ENCODE peak calls at places on chromosomes 3 and 15, in eight cellular contexts. T, J, F, K, S, U, N and W are unnamed samples. For H3K27me3 and H3K9me3, the result is how much of the 10 kb centered on the place peaks cover.

GRCh38 chr3:136919799-136920580 is 37.8 kb upstream of the IL20RB start:
- DNase-seq in T (peak), J (no peak), F (no peak), K (no peak), S (no peak), U (no peak), N (no peak), W (no peak)

GRCh38 chr3:66021731-66022131 is 17.0 kb downstream of the MAGI1 start:
- DNase-seq in T (no peak), J (no peak), F (no peak), K (no peak), S (no peak), U (no peak), N (no peak), W (peak)

GRCh38 chr3:64257096-64257755 is 32.0 kb upstream of the PRICKLE2 start:
- DNase-seq in T (no peak), J (no peak), F (no peak), K (no peak), S (no peak), U (no peak), N (no peak), W (no peak)

GRCh38 chr15:70362911-70363310 is 265.2 kb upstream of the TLE3 start:
- DNase-seq in T (peak), J (peak), F (peak), K (peak), S (no peak), U (no peak), N (peak), W (peak)

GRCh38 chr15:90654233-90655124 is 62.7 kb upstream of the BLM start:
- DNase-seq in T (peak), J (no peak), F (no peak), K (no peak), S (no peak), U (no peak), N (no peak), W (no peak)

GRCh38 chr3:37170097-37170496 is 4.3 kb downstream of the LRRFIP2 start:
- DNase-seq in T (no peak), J (peak), F (no peak), K (no peak), S (no peak), U (no peak), N (no peak), W (no peak)

GRCh38 chr15:72222433-72222832 is 8.6 kb downstream of the PKM start:
- DNase-seq in T (no peak), J (no peak), F (no peak), K (peak), S (no peak), U (peak), N (peak), W (no peak)

GRCh38 chr15:63046927-63047760 is 4.6 kb downstream of the TPM1 start:
- DNase-seq in T (no peak), J (no peak), F (no peak), K (no peak), S (no peak), U (no peak), N (no peak), W (no peak)

GRCh38 chr3:125186261-125186770 is 26.2 kb downstream of the SLC12A8 start:
- DNase-seq in T (peak), J (peak), F (no peak), K (peak), S (no peak), U (no peak), N (no peak), W (no peak)

GRCh38 chr3:17985658-17986392 is 243.4 kb upstream of the TBC1D5 start:
- DNase-seq in T (no peak), J (no peak), F (no peak), K (no peak), S (no peak), U (no peak), N (no peak), W (no peak)

GRCh38 chr15:44535509-44536297 is 1.2 kb upstream of the EIF3J start:
- DNase-seq in T (no peak), J (no peak), F (no peak), K (peak), S (peak), U (peak), N (peak), W (peak)

GRCh38 chr3:50119786-50120185 is 31.1 kb downstream of the RBM5 start:
- DNase-seq in T (no peak), J (no peak), F (no peak), K (no peak), S (no peak), U (peak), N (no peak), W (no peak)

GRCh38 chr15:94704946-94705345 is 473.6 kb downstream of the MCTP2 start:
- DNase-seq in T (no peak), J (no peak), F (no peak), K (no peak), S (no peak), U (no peak), N (no peak), W (no peak)

GRCh38 chr3:148309390-148310035 is 388.2 kb upstream of the AGTR1 start:
- DNase-seq in T (peak), J (peak), F (no peak), K (peak), S (peak), U (no peak), N (peak), W (peak)

GRCh38 chr15:79003896-79004295 is 59.0 kb upstream of the CTSH start:
- DNase-seq in T (no peak), J (no peak), F (no peak), K (no peak), S (no peak), U (no peak), N (no peak), W (no peak)

GRCh38 chr3:66431494-66431893 is 69.3 kb downstream of the LRIG1 start:
- DNase-seq in T (peak), J (peak), F (no peak), K (no peak), S (no peak), U (no peak), N (no peak), W (no peak)

GRCh38 chr3:197487911-197488391 is 67.8 kb downstream of the BDH1 start:
- DNase-seq in T (peak), J (peak), F (no peak), K (no peak), S (no peak), U (no peak), N (no peak), W (peak)

GRCh38 chr3:170207717-170208116 is 14.5 kb upstream of the PRKCI start:
- DNase-seq in T (peak), J (no peak), F (no peak), K (no peak), S (no peak), U (no peak), N (no peak), W (no peak)

GRCh38 chr15:40338921-40339620 is 1.7 kb downstream of the CCDC9B start:
- DNase-seq in T (peak), J (peak), F (no peak), K (no peak), S (no peak), U (no peak), N (peak), W (peak)

GRCh38 chr3:9109570-9109914 is 139.9 kb downstream of the SRGAP3 start:
- DNase-seq in T (no peak), J (no peak), F (no peak), K (no peak), S (no peak), U (no peak), N (no peak), W (no peak)

GRCh38 chr3:127170794-127171193 is 22.1 kb upstream of the PRR23E start:
- DNase-seq in T (peak), J (peak), F (no peak), K (peak), S (no peak), U (no peak), N (no peak), W (no peak)

GRCh38 chr15:56775632-56776031 is 42.3 kb upstream of the ZNF280D start:
- DNase-seq in T (no peak), J (no peak), F (no peak), K (no peak), S (peak), U (no peak), N (no peak), W (no peak)

GRCh38 chr3:129344540-129345220 is 66.0 kb downstream of the HMCES start:
- DNase-seq in T (peak), J (no peak), F (no peak), K (no peak), S (no peak), U (no peak), N (no peak), W (peak)

GRCh38 chr3:20060924-20061323 is 20.7 kb downstream of the KAT2B start:
- DNase-seq in T (peak), J (peak), F (no peak), K (no peak), S (peak), U (no peak), N (no peak), W (no peak)

DNA sequence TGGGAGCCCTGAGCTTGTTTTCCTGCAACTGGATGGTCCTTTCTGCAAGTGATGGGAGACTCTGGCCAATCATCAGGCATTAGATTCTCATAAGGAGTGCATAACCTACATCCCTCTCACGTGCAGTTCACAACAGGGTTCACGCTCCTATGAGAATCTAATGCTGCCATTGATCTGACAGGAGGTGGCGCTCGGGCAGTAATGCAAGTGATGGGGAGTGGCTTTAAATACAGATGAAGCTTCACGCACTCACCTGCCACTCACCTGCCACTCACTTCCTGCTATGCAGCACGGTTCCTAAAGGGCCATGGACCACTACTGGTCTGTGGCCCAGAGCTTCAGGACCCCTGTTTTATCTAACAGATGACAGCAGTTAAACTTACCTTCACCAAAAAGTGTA is 21.4 kb downstream of the CSNK1G1 start:
- DNase-seq in T (no peak), J (no peak), F (no peak), K (peak), S (no peak), U (peak), N (peak), W (no peak)
- TF ChIP-seq CTCF in T (no peak), J (no peak), F (no peak), K (peak), S (no peak), U (no peak), N (no peak), W (no peak)

GRCh38 chr3:32822609-32823498 is 5.1 kb downstream of the TRIM71 start:
- DNase-seq in T (no peak), J (no peak), F (no peak), K (no peak), S (no peak), U (no peak), N (no peak), W (no peak)

GRCh38 chr3:32819581-32820348 is 2.0 kb downstream of the TRIM71 start:
- DNase-seq in T (no peak), J (no peak), F (no peak), K (no peak), S (no peak), U (no peak), N (no peak), W (no peak)

GRCh38 chr3:32820971-32821685 is 3.3 kb downstream of the TRIM71 start:
- DNase-seq in T (no peak), J (no peak), F (no peak), K (no peak), S (no peak), U (no peak), N (no peak), W (no peak)

GRCh38 chr3:32820430-32820829 is 2.6 kb downstream of the TRIM71 start:
- DNase-seq in T (no peak), J (no peak), F (no peak), K (no peak), S (no peak), U (no peak), N (no peak), W (no peak)

GRCh38 chr3:32821686-32822296 is 4.0 kb downstream of the TRIM71 start:
- DNase-seq in T (no peak), J (no peak), F (peak), K (no peak), S (no peak), U (no peak), N (no peak), W (peak)
- H3K27me3 ChIP-seq in T (under half), J (half or more), F (half or more), K (under half), S (under half), U (under half), N (half or more), W (under half)

GRCh38 chr3:487580-487979 is 291.0 kb downstream of the CHL1 start:
- DNase-seq in T (no peak), J (no peak), F (no peak), K (no peak), S (no peak), U (no peak), N (no peak), W (no peak)
- H3K9me3 ChIP-seq in T (under half), J (under half), F (under half), K (under half), S (under half), U (under half), N (under half), W (under half)

GRCh38 chr3:72894941-72895552 is 7.2 kb downstream of the GXYLT2 start:
- DNase-seq in T (peak), J (no peak), F (no peak), K (no peak), S (no peak), U (no peak), N (no peak), W (no peak)

GRCh38 chr3:72892081-72892763 is 4.4 kb downstream of the GXYLT2 start:
- DNase-seq in T (peak), J (peak), F (no peak), K (no peak), S (no peak), U (no peak), N (peak), W (no peak)

GRCh38 chr3:72891053-72891855 is 3.4 kb downstream of the GXYLT2 start:
- DNase-seq in T (peak), J (peak), F (no peak), K (peak), S (no peak), U (no peak), N (peak), W (peak)

GRCh38 chr3:72890166-72890925 is 2.5 kb downstream of the GXYLT2 start:
- DNase-seq in T (no peak), J (no peak), F (no peak), K (no peak), S (no peak), U (no peak), N (no peak), W (no peak)

GRCh38 chr3:72892870-72893269 is 5.0 kb downstream of the GXYLT2 start:
- DNase-seq in T (peak), J (no peak), F (no peak), K (peak), S (no peak), U (no peak), N (no peak), W (no peak)
- TF ChIP-seq CTCF in T (peak), J (peak), F (no peak), K (peak), S (peak), U (no peak), N (no peak), W (no peak)

GRCh38 chr15:96421211-96421610 is 90.7 kb downstream of the NR2F2 start:
- DNase-seq in T (no peak), J (peak), F (peak), K (no peak), S (peak), U (no peak), N (no peak), W (no peak)
- H3K27me3 ChIP-seq in T (half or more), J (half or more), F (under half), K (half or more), S (under half), U (under half), N (half or more), W (under half)